ENCODE peak calls at places on chromosomes 3 and 15, in four cellular contexts. M, B, N and K are unnamed samples.

GRCh38 chr3:191292243-191292642 is 37.0 kb upstream of the CCDC50 start:
- DNase-seq in M (no peak), N (no peak), B (no peak), K (no peak)

GRCh38 chr3:141608438-141608837 is 121.6 kb downstream of the RASA2 start:
- DNase-seq in M (no peak), N (no peak), B (no peak), K (no peak)

GRCh38 chr3:108099203-108099602 is 8.4 kb upstream of the CD47 start:
- DNase-seq in N (no peak), M (no peak), B (no peak), K (no peak)

GRCh38 chr3:112629425-112629824 is 11.5 kb downstream of the CCDC80 start:
- DNase-seq in N (no peak), M (no peak), B (no peak), K (peak)

GRCh38 chr3:120470870-120471269 is 20.1 kb upstream of the FSTL1 start:
- DNase-seq in M (no peak), N (no peak), B (no peak), K (no peak)

GRCh38 chr3:158350971-158351370 is 220.0 kb upstream of the MLF1 start:
- DNase-seq in B (no peak), N (no peak), M (no peak), K (no peak)

GRCh38 chr15:89101302-89102191 is 13.3 kb downstream of the ABHD2 start:
- DNase-seq in N (no peak), B (peak), M (no peak), K (peak)

GRCh38 chr3:23146163-23146562 is 57.0 kb upstream of the UBE2E2 start:
- DNase-seq in B (no peak), N (no peak), M (no peak), K (no peak)

GRCh38 chr3:98504534-98504933 is 7.1 kb downstream of the OR5K2 start:
- DNase-seq in B (no peak), M (no peak), N (no peak), K (no peak)

GRCh38 chr3:148600902-148601765 is 96.6 kb upstream of the AGTR1 start:
- DNase-seq in M (no peak), B (peak), N (no peak), K (peak)
- TF ChIP-seq ELF1 in M (no peak), B (peak), N (no peak), K (no peak)

GRCh38 chr3:182179631-182180030 is 467.9 kb downstream of the SOX2 start:
- DNase-seq in B (no peak), N (no peak), M (no peak), K (no peak)
- TF ChIP-seq ELF1 in B (no peak), N (no peak), M (no peak), K (no peak)

GRCh38 chr3:155391583-155391982 is 98.1 kb upstream of the STRIT1 start:
- DNase-seq in B (no peak), N (no peak), M (peak), K (peak)
- TF ChIP-seq ELF1 in B (no peak), N (no peak), M (no peak), K (no peak)

GRCh38 chr15:73981761-73982222 is 10.3 kb downstream of the STOML1 start:
- DNase-seq in M (no peak), N (no peak), B (no peak), K (no peak)

GRCh38 chr15:73984208-73984979 is 7.7 kb downstream of the STOML1 start:
- DNase-seq in B (no peak), N (no peak), M (no peak), K (no peak)

GRCh38 chr15:73983773-73984172 is 8.3 kb downstream of the STOML1 start:
- DNase-seq in M (no peak), N (no peak), B (no peak), K (no peak)

GRCh38 chr15:73983211-73983727 is 8.8 kb downstream of the STOML1 start:
- DNase-seq in N (no peak), B (no peak), M (peak), K (peak)

GRCh38 chr15:73982251-73982962 is 9.7 kb downstream of the STOML1 start:
- DNase-seq in M (no peak), N (no peak), B (no peak), K (no peak)
- TF ChIP-seq ELF1 in M (no peak), N (no peak), B (no peak), K (no peak)

DNA sequence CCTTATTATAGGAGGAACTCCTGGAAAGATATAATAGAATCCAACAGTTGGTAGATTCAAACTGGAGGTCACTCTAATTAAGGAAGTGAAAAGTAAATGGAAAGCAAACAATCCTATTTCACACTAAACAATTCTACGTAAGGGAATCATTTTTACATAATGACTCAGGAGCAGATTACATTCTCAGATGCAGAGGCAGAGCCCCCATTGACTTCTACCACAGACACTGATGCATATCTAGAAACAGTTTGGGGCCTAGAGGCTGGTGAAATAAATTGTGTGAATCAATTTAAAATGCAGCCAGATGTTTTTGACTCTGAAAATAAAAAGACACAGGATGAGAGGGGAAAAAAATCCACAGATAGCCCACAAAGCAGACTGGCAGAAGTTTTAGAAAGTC is 82.3 kb upstream of the FHIT start:
- DNase-seq in B (no peak), N (no peak), M (peak), K (no peak)
- TF ChIP-seq ELF1 in B (no peak), N (no peak), M (no peak), K (no peak)

GRCh38 chr15:100726070-100726420 is 123.7 kb downstream of the ASB7 start:
- DNase-seq in B (no peak), M (peak), N (no peak), K (no peak)
- TF ChIP-seq ELF1 in B (no peak), M (no peak), N (no peak), K (no peak)